ENCODE peak calls at places on chromosomes 13 and 19, in five cellular contexts. N is stimulated activated CD8-positive, alpha-beta memory T cell treated with anti-CD3 and anti-CD28 coated beads, Interleukin-4, amount 100 ng/mL, for 4 hours; D is NCI-H1105; P is nucleus accumbens; Q is endothelial cell. V is an unnamed sample.

GRCh38 chr13:28329395-28330158 is 165.4 kb downstream of the FLT1 start:
- DNase-seq in N (no peak), D (no peak), P (no peak), Q (peak), V (peak)

GRCh38 chr13:111881700-111882099 is 185.2 kb upstream of the SOX1 start:
- DNase-seq in N (no peak), D (no peak), P (no peak), Q (no peak), V (no peak)

GRCh38 chr13:51539887-51540286 is 44.4 kb upstream of the WDFY2 start:
- DNase-seq in N (no peak), D (no peak), P (no peak), Q (no peak), V (no peak)

GRCh38 chr19:9431475-9431874 is 3.9 kb downstream of the ZNF266 start:
- DNase-seq in N (peak), D (no peak), P (no peak), Q (peak), V (no peak)

GRCh38 chr19:48481191-48481500 is 12.0 kb downstream of the CYTH2 start:
- DNase-seq in N (no peak), D (no peak), P (no peak), Q (no peak), V (peak)

GRCh38 chr13:86870388-86870966 is 800.7 kb upstream of the SLITRK5 start:
- DNase-seq in N (no peak), D (no peak), P (no peak), Q (no peak), V (no peak)

GRCh38 chr19:8655340-8655709 is 24.9 kb downstream of the NFILZ start:
- DNase-seq in N (no peak), D (no peak), P (no peak), Q (no peak), V (no peak)

GRCh38 chr19:18202759-18203407 is 959 bp downstream of the RAB3A start:
- DNase-seq in N (no peak), D (no peak), P (no peak), Q (peak), V (peak)

GRCh38 chr19:1516395-1516753 is 3.6 kb upstream of the ADAMTSL5 start:
- DNase-seq in N (no peak), D (no peak), P (no peak), Q (no peak), V (no peak)

GRCh38 chr19:23804676-23805075 is 46.0 kb upstream of the ZNF681 start:
- DNase-seq in N (no peak), D (no peak), P (no peak), Q (no peak), V (no peak)

GRCh38 chr19:14476307-14476662 is 1.1 kb upstream of the PTGER1 start:
- DNase-seq in N (no peak), D (no peak), P (no peak), Q (no peak), V (no peak)

GRCh38 chr19:17755977-17756670 is 4.8 kb downstream of the FCHO1 start:
- DNase-seq in N (no peak), D (peak), P (peak), Q (peak), V (peak)

GRCh38 chr19:41641879-41642485 is 15.1 kb upstream of the CEACAM4 start:
- DNase-seq in N (peak), D (peak), P (no peak), Q (peak), V (no peak)

GRCh38 chr19:54173951-54174817 is 1.2 kb upstream of the TMC4 start:
- DNase-seq in N (no peak), D (no peak), P (no peak), Q (no peak), V (no peak)

GRCh38 chr13:50208826-50209335 is 193.6 kb downstream of the KCNRG start:
- DNase-seq in N (no peak), D (no peak), P (no peak), Q (peak), V (no peak)

GRCh38 chr13:41909524-41909923 is 51.4 kb downstream of the VWA8 start:
- DNase-seq in N (no peak), D (no peak), P (no peak), Q (no peak), V (no peak)

GRCh38 chr13:75554981-75555380 is 5.4 kb downstream of the UCHL3 start:
- DNase-seq in N (no peak), D (no peak), P (no peak), Q (no peak), V (no peak)

GRCh38 chr13:113671066-113672001 is 4.3 kb downstream of the GRK1 start:
- DNase-seq in N (no peak), D (no peak), P (no peak), Q (no peak), V (no peak)

GRCh38 chr13:20264271-20265018 is 32.3 kb upstream of the GJB6 start:
- DNase-seq in N (no peak), D (no peak), P (no peak), Q (no peak), V (no peak)

GRCh38 chr13:113076681-113077401 is 28.8 kb upstream of the F7 start:
- DNase-seq in N (no peak), D (no peak), P (no peak), Q (no peak), V (no peak)

GRCh38 chr19:13557756-13558398 is 51.6 kb upstream of the CACNA1A start:
- DNase-seq in N (no peak), D (peak), P (no peak), Q (peak), V (no peak)

GRCh38 chr13:48950507-48950886 is 25.2 kb upstream of the FNDC3A start:
- DNase-seq in N (no peak), D (no peak), P (no peak), Q (no peak), V (no peak)

GRCh38 chr13:30745917-30746686 is 10.8 kb downstream of the ALOX5AP start:
- DNase-seq in N (no peak), D (no peak), P (no peak), Q (no peak), V (no peak)

GRCh38 chr13:100035936-100036335 is 53.0 kb upstream of the PCCA start:
- DNase-seq in N (no peak), D (no peak), P (no peak), Q (no peak), V (no peak)

GRCh38 chr13:36088001-36088400 is 43.2 kb downstream of the DCLK1 start:
- DNase-seq in N (no peak), D (no peak), P (no peak), Q (no peak), V (no peak)